ENCODE peak calls at places on chromosomes 5 and 9, in eight cellular contexts. X is MM.1S; I is sigmoid colon; K is CD8-positive, alpha-beta memory T cell; H is cardiac muscle cell; D is cardiac fibroblast; W is heart right ventricle; B is A549. J is an unnamed sample.

GRCh38 chr5:59039296-59040006 is 456.6 kb downstream of the RAB3C start:
- DNase-seq in X (peak), I (peak), K (peak), H (peak), D (peak), W (peak), B (peak), J (peak)

GRCh38 chr5:55463613-55464012 is 71.2 kb downstream of the PLPP1 start:
- DNase-seq in X (no peak), I (no peak), K (no peak), H (no peak), D (no peak), W (no peak), B (no peak), J (no peak)

GRCh38 chr5:39513236-39513635 is 88.5 kb upstream of the DAB2 start:
- DNase-seq in X (no peak), I (no peak), K (no peak), H (no peak), D (no peak), W (no peak), B (peak), J (peak)

GRCh38 chr9:120292606-120293005 is 287.4 kb downstream of the CDK5RAP2 start:
- DNase-seq in X (no peak), I (no peak), K (no peak), H (no peak), D (no peak), W (no peak), B (no peak), J (no peak)

GRCh38 chr5:1325870-1326546 is 18.9 kb downstream of the CLPTM1L start:
- DNase-seq in X (no peak), I (peak), K (no peak), H (no peak), D (no peak), W (no peak), B (peak), J (no peak)

GRCh38 chr9:118330191-118330986 is 626.2 kb downstream of the TLR4 start:
- DNase-seq in X (no peak), I (no peak), K (no peak), H (no peak), D (no peak), W (no peak), B (no peak), J (no peak)

GRCh38 chr5:93572101-93572772 is 8.8 kb downstream of the NR2F1-AS1 start:
- DNase-seq in X (no peak), I (no peak), K (no peak), H (peak), D (no peak), W (no peak), B (no peak), J (peak)

GRCh38 chr5:9098990-9099389 is 446.9 kb downstream of the SEMA5A start:
- DNase-seq in X (no peak), I (no peak), K (no peak), H (no peak), D (no peak), W (no peak), B (no peak), J (no peak)

GRCh38 chr9:20043461-20043860 is 254.6 kb upstream of the SLC24A2 start:
- DNase-seq in X (peak), I (no peak), K (no peak), H (no peak), D (no peak), W (no peak), B (no peak), J (no peak)

GRCh38 chr9:105296889-105297288 is 52.4 kb downstream of the SLC44A1 start:
- DNase-seq in X (no peak), I (no peak), K (no peak), H (peak), D (peak), W (no peak), B (peak), J (peak)

GRCh38 chr9:86829496-86830046 is 117.7 kb downstream of the GAS1 start:
- DNase-seq in X (no peak), I (no peak), K (no peak), H (peak), D (peak), W (no peak), B (no peak), J (no peak)

GRCh38 chr5:33167541-33167940 is 273.2 kb upstream of the TARS1 start:
- DNase-seq in X (no peak), I (no peak), K (no peak), H (no peak), D (no peak), W (no peak), B (no peak), J (peak)

GRCh38 chr5:146240951-146241350 is 37.5 kb downstream of the RBM27 start:
- DNase-seq in X (no peak), I (no peak), K (no peak), H (no peak), D (peak), W (no peak), B (no peak), J (no peak)

DNA sequence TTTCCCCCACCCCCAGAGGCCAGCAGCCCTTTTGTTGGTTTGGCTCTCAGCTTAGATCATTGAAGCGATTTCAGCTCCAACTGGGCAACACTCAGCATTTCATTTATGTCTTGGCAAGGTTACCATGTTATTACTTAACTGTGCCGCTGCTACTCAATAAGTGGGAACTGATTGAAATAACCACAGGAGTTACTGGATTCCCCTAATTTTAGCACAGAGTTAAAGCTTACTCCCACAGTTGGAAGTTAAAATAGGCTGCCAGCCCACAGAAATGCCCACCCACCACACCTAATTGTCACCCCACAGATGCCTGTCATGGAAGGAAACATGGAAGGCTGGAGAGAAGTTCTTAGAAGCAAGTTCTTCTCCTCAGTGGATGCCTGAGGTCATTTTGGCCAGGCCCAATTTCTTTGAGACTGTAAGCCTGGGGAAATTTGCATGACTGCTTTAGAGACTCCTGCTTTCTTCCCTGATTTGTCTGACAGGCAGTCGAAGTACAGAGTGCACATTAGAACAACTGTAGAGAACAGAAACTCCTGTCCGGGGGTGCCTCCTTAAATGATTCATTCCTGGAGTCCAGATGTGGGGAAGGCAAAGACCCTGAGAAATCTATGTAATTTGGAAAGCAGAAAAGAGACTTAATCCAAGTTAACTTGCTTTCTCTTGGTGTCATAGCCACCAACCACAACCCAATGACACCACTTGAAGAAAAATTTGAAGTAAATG is 370.0 kb downstream of the ZSWIM6 start:
- DNase-seq in X (no peak), I (no peak), K (no peak), H (no peak), D (no peak), W (no peak), B (no peak), J (no peak)
- H3K4me3 ChIP-seq in X (no peak), I (no peak), K (no peak), H (no peak), D (no peak), W (no peak), B (no peak), J (no peak)

GRCh38 chr5:43123887-43124286 is 3.2 kb downstream of the ZNF131 start:
- DNase-seq in X (no peak), I (no peak), K (no peak), H (no peak), D (no peak), W (no peak), B (no peak), J (no peak)
- H3K4me3 ChIP-seq in X (no peak), I (no peak), K (no peak), H (no peak), D (no peak), W (no peak), B (no peak), J (no peak)

DNA sequence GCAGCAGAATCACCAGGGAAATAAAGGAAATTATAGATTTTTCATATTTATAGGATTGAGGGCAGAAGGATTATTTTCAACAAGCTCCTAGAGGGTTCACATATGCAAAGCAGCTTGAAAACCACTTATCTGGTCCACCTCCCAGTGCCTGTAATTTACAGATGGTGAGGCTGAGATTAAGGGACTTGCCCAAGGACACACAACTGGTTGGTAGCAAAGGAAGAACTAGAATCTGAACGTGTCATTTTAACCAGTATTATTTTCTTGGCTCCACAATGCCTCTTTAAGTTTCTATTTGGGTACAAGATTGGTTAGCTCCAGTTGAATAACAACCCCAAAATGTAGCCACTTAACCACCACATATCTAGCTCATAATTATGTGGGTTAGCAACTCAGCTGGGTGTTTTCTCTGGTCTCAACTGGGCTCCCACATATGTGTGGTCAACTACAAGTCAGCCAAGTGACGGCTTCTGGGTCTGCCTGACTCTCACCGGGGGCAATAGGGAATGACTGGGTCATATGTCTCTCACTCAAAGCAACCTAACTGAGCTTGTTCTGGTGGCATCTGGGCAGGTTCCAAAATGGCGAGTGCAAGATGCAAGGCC is 127.8 kb downstream of the ZDHHC21 start:
- DNase-seq in X (no peak), I (no peak), K (no peak), H (no peak), D (no peak), W (no peak), B (no peak), J (no peak)
- H3K4me3 ChIP-seq in X (no peak), I (no peak), K (no peak), H (no peak), D (no peak), W (no peak), B (no peak), J (no peak)

DNA sequence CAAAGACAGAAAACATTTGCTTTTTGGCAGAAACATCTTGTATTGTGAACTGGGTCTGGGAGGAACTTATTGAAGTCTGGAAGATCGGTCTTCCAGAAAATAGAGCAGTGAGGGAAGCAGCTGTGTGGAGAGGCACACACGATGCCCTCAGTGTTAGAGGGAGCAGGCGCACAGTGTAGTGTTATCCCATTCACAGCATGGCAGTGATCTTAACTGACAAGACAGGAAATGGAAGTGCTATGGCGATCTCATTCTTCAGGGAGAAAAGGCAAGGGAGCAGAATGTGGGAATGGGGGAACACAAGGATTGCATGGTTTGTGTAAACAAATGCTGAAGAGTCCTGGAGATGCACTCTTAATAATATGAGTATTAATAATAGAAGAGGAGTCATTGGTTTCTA is 161.0 kb downstream of the PBX3 start:
- DNase-seq in X (no peak), I (no peak), K (no peak), H (no peak), D (no peak), W (no peak), B (no peak), J (no peak)
- H3K4me3 ChIP-seq in X (no peak), I (no peak), K (no peak), H (no peak), D (no peak), W (no peak), B (no peak), J (no peak)

GRCh38 chr5:179345179-179345428 is 157 bp downstream of the ADAMTS2 start:
- DNase-seq in X (no peak), I (no peak), K (no peak), H (no peak), D (no peak), W (no peak), B (no peak), J (no peak)

GRCh38 chr5:179345429-179346321 is at the start of gene ADAMTS2:
- DNase-seq in X (no peak), I (peak), K (no peak), H (peak), D (peak), W (peak), B (no peak), J (peak)

GRCh38 chr5:179343902-179344300 is 1.4 kb downstream of the ADAMTS2 start:
- DNase-seq in X (no peak), I (no peak), K (no peak), H (peak), D (peak), W (peak), B (no peak), J (no peak)

GRCh38 chr5:179343021-179343781 is 2.1 kb downstream of the ADAMTS2 start:
- DNase-seq in X (no peak), I (no peak), K (no peak), H (no peak), D (no peak), W (no peak), B (no peak), J (no peak)

GRCh38 chr5:179344301-179345178 is 721 bp downstream of the ADAMTS2 start:
- DNase-seq in X (no peak), I (no peak), K (no peak), H (peak), D (peak), W (no peak), B (no peak), J (no peak)
- H3K4me3 ChIP-seq in X (no peak), I (peak), K (no peak), H (peak), D (peak), W (peak), B (peak), J (peak)

DNA sequence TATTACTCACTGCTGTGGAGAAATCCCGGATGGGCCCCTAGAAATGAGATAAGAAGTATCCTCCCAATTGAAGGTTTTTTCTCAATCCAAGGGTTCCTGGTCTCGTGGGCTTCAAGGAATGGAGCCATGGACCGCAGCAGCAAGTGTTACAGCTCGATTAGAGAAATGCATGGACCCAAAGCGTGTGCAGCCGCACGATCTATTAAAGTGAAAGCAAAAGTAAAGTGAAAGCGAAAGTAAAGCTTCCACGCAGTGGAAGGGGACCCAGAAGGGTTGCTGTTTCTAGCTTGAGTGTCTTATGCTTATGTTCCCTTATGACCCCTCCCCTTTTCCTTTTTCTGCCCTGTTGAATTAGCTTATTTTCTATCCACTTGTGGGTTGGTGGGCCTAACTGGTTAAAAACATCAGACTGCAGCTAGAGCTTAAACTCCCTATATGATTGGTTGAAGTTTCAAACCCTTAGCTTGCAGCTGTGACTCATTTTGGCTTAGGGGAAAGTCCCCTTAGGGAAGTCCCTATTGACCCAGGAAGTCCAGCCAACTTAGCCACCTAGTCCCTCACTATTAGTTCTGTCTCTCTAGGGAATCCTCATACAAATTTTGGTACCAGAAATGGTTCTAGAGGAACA is 1111.8 kb downstream of the TAF11L14 start:
- DNase-seq in X (peak), I (no peak), K (peak), H (no peak), D (no peak), W (no peak), B (peak), J (peak)
- H3K4me3 ChIP-seq in X (peak), I (peak), K (peak), H (no peak), D (no peak), W (peak), B (peak), J (peak)

GRCh38 chr9:33163433-33164137 is 3.6 kb downstream of the B4GALT1 start:
- DNase-seq in X (no peak), I (no peak), K (no peak), H (no peak), D (peak), W (no peak), B (no peak), J (no peak)

GRCh38 chr9:33162721-33163311 is 4.3 kb downstream of the B4GALT1 start:
- DNase-seq in X (no peak), I (peak), K (no peak), H (peak), D (peak), W (no peak), B (peak), J (no peak)

GRCh38 chr9:33166263-33167083 is 663 bp downstream of the B4GALT1 start:
- DNase-seq in X (peak), I (peak), K (no peak), H (peak), D (peak), W (peak), B (no peak), J (no peak)

GRCh38 chr9:33165263-33166151 is 1.6 kb downstream of the B4GALT1 start:
- DNase-seq in X (peak), I (peak), K (no peak), H (peak), D (peak), W (no peak), B (peak), J (peak)

DNA sequence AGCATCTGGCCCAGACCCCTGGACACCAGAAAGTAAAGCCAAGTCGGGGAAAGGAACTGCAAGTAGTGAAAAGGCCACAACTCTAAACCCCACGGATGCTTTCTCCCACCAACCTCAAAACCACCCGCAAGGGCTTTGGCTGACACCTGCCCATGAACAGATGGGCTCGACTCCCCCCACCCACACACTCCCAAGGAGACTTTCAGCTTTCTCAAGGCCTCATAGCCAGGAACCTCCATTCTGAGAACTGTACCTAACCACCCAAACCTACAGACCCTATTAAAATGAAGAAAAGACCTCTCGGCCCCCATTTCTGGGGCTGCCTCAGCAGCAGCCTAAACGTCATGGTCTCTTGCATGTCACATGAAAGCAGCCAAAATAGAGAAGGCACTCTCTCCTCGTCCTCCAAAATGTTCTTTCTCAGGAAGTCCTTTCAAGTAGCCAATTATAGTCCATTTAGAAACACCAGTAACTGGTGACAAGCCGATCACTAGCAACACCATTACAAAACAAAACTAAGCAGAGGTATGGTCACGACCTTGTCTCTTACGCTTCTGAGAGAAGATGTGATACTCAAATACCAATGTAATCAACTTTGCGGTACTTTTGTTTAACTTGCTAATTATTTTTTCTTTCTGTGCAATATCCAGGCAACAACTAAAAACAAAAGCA is 2.9 kb downstream of the B4GALT1 start:
- DNase-seq in X (no peak), I (no peak), K (no peak), H (peak), D (peak), W (no peak), B (no peak), J (no peak)
- H3K4me3 ChIP-seq in X (no peak), I (peak), K (peak), H (no peak), D (peak), W (peak), B (peak), J (peak)

GRCh38 chr5:95080456-95080855 is 204.4 kb downstream of the MCTP1 start:
- DNase-seq in X (no peak), I (no peak), K (no peak), H (no peak), D (no peak), W (no peak), B (no peak), J (no peak)

GRCh38 chr5:95076395-95077165 is 208.3 kb downstream of the MCTP1 start:
- DNase-seq in X (no peak), I (no peak), K (no peak), H (no peak), D (no peak), W (no peak), B (no peak), J (no peak)

GRCh38 chr5:95078868-95079267 is 206.0 kb downstream of the MCTP1 start:
- DNase-seq in X (no peak), I (no peak), K (no peak), H (no peak), D (no peak), W (no peak), B (no peak), J (no peak)

GRCh38 chr5:95081500-95082355 is 203.2 kb downstream of the MCTP1 start:
- DNase-seq in X (peak), I (peak), K (no peak), H (peak), D (peak), W (peak), B (peak), J (peak)

DNA sequence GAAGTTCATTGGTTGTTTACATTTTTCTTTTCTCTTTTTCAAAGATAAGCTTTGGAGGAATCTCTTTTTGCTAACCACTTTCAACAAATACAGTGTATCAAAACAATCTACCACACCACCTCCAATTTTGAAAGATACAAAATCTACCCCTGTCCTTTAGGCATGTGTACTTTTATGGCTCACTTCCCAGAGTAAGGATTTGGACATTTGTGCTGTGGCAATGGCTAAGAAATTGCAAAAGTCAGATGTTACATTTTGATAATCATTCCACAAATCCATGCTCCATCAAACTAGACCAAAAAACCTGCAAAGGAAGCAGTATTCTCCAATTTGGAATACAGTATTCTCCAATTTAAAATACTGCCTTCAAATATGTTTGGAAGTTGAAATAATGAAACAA is 204.9 kb downstream of the MCTP1 start:
- DNase-seq in X (no peak), I (no peak), K (no peak), H (peak), D (peak), W (no peak), B (no peak), J (no peak)
- H3K4me3 ChIP-seq in X (no peak), I (peak), K (no peak), H (no peak), D (no peak), W (peak), B (peak), J (no peak)

DNA sequence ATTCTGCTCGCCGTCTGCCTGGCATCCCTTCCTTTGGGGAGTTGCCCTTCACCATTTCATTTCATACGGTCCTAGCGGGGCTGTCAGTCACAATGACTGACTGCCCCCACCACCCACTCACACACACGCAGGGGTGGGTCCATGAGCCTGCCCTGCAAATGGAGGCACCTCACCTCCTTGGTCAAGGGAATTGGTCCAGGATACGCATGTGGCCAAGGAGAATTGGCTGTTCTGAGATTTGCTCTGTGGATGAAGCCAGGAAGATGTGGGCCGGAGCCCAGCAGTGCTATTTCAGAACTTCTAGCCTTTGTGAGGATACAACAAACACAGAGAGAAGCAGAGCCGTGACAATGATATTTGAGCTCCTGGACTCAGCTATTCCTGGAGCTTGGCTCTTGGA is 17.0 kb downstream of the C1QTNF2 start:
- DNase-seq in X (no peak), I (peak), K (no peak), H (no peak), D (peak), W (no peak), B (no peak), J (no peak)
- H3K4me3 ChIP-seq in X (no peak), I (no peak), K (no peak), H (no peak), D (no peak), W (no peak), B (no peak), J (no peak)

J was measured in astrocyte of the spinal cord.